ENCODE peak calls at places on chromosomes 7 and 10, in ten cellular contexts. D, Y, C, W, L, A, N, J, T and X are unnamed samples.

GRCh38 chr10:100287756-100288155 is 1.3 kb upstream of the BLOC1S2 start:
- DNase-seq in C (no peak), W (no peak), D (no peak), J (no peak), A (no peak), Y (no peak), L (no peak), N (no peak), T (no peak), X (no peak)

GRCh38 chr10:230758-231157 is 95.5 kb downstream of the ZMYND11 start:
- DNase-seq in C (no peak), A (no peak), J (no peak), Y (no peak), T (no peak), D (no peak), N (peak; percentile 8), W (no peak), L (no peak), X (no peak)

GRCh38 chr10:82318533-82318932 is 443.5 kb downstream of the NRG3 start:
- DNase-seq in N (no peak), A (no peak), J (no peak), L (no peak), D (no peak), Y (no peak), W (no peak), C (no peak), T (no peak), X (no peak)

GRCh38 chr7:40570218-40570617 is 435.4 kb downstream of the SUGCT start:
- DNase-seq in Y (no peak), A (no peak), D (no peak), W (no peak), C (no peak), J (peak; percentile 27), L (no peak), T (no peak), N (no peak), X (no peak)

GRCh38 chr7:116672596-116673503 is 854 bp downstream of the MET start:
- DNase-seq in C (peak; percentile 13), N (no peak), A (peak; percentile 23), Y (no peak), J (peak; percentile 16), T (peak; percentile 29), D (no peak), W (peak; percentile 67), L (no peak), X (no peak)

GRCh38 chr10:105063796-105064195 is 422.7 kb downstream of the SORCS3 start:
- DNase-seq in J (no peak), L (no peak), Y (no peak), T (no peak), N (peak; percentile 2), D (peak; percentile 28), C (peak; percentile 1), A (peak; percentile 72), W (no peak), X (peak; percentile 33)

GRCh38 chr10:89118091-89118490 is 89.0 kb downstream of the CH25H start:
- DNase-seq in Y (peak; percentile 38), C (peak; percentile 23), L (no peak), T (no peak), A (no peak), D (no peak), J (peak; percentile 35), W (no peak), N (peak; percentile 47), X (no peak)

GRCh38 chr10:69869291-69869841 is 67.7 kb downstream of the COL13A1 start:
- DNase-seq in A (no peak), Y (peak; percentile 59), L (no peak), J (peak; percentile 67), N (peak; percentile 56), W (no peak), T (no peak), C (peak; percentile 87), D (no peak), X (no peak)

DNA sequence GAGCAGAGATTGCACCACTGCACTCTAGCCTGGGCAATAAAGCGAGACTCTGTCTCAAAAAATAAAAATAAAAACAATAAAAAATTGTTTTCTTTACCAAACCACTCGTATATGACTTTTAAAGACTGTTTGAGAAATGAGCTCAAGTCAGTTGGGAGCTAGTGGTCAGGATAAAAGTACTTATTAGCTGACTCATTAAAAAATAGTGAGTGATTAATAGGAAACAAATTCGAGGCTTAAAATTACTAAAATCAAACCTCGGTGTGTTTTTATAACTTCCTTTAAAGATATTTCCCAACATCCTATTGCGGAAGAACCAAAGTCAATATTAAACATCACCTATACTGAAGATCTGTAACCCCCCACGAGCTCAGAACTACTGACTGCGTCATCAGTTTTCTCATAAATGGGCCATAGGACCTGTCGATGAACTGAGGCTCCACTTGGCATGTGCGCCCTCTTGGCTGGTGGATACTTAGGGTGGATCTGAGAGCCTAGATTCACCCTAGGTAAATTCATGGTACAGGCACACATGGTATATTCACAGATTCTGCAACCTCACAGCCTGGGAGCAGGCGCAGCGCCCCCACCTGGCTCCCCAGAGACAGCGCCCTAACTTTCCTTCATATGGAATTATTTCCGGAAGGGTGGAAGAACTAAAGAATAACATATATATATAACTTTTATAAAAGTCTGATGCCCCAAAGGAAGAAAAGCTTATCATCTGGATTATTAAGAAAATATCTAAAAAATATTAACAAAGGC is 9.2 kb downstream of the MKI67 start:
- DNase-seq in L (no peak), C (no peak), A (peak; percentile 28), Y (no peak), D (no peak), W (no peak), N (no peak), T (no peak), J (no peak), X (no peak)
- TF ChIP-seq CTCF in L (no peak), C (peak; percentile 3), A (peak; percentile 60), Y (peak; percentile 10), D (no peak), W (no peak), N (no peak), T (no peak), J (peak; percentile 31), X (peak; percentile 38)

DNA sequence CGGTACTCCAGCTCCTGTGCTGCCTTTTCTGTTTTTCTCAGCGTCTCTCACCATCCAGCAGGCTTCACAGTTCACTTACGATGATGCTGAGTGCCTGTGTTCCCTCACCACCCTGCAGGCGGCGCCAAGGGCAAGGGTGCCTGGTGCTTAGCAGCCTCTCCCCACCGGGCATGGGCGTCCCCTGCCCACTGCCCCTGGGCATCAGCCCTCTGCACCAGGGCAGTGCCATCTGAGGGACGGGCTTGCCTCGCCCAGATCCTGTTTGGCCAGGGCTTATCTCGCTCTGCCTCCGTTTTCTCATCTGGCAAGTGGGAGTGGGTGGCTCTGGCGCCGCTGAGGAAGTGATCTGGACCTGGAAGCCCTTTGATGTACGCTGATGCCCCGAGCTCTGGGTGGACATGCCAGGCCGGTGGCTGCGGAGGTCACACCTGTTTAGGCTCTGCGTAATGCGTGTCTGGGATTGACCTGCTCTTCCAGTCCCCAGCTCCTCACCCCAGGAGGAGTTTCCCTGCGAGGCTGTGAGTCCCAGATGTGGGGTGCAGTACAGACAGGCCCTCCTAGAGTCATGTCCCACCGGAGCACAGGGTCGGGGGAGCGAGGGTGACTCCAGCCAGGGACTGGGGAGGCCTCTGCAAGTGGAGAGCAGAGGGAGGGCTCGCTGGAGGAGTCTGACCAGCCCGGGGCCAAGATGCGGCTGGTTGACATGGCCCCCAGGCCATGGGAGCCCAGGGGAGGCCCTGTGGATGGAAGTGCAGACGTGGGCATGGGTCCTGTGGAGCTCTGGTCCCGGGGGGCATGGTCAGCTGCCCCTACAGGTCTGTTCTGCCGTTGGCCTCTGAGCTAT is 11.8 kb downstream of the TTYH3 start:
- DNase-seq in T (no peak), W (no peak), A (peak; percentile 57), L (no peak), N (no peak), Y (no peak), C (no peak), D (no peak), J (no peak), X (no peak)
- TF ChIP-seq CTCF in T (no peak), W (no peak), A (no peak), L (no peak), N (no peak), Y (peak; percentile 5), C (peak; percentile 23), D (peak; percentile 12), J (peak; percentile 25), X (no peak)

GRCh38 chr7:26090927-26091519 is 61.0 kb upstream of the NFE2L3 start:
- DNase-seq in W (no peak), J (peak; percentile 82), A (no peak), C (peak; percentile 81), D (peak; percentile 54), N (peak; percentile 59), T (no peak), L (no peak), Y (peak; percentile 41), X (no peak)
- TF ChIP-seq CTCF in W (peak; percentile 33), J (peak; percentile 71), A (peak; percentile 26), C (peak; percentile 82), D (peak; percentile 33), N (peak; percentile 82), T (peak; percentile 45), L (peak; percentile 92), Y (peak; percentile 77), X (peak; percentile 76)

GRCh38 chr7:8441602-8442294 is 8.3 kb downstream of the NXPH1 start:
- DNase-seq in Y (no peak), L (no peak), J (no peak), T (no peak), N (no peak), D (no peak), A (peak; percentile 44), C (no peak), W (no peak), X (no peak)

GRCh38 chr7:8441106-8441590 is 7.7 kb downstream of the NXPH1 start:
- DNase-seq in N (no peak), Y (no peak), J (no peak), W (no peak), L (no peak), C (no peak), A (peak; percentile 15), D (no peak), T (no peak), X (no peak)

GRCh38 chr7:8442814-8443304 is 9.4 kb downstream of the NXPH1 start:
- DNase-seq in L (peak; percentile 15), N (no peak), J (peak; percentile 42), T (peak; percentile 39), A (peak; percentile 94), W (no peak), Y (no peak), D (peak; percentile 51), C (peak; percentile 38), X (peak; percentile 84)

GRCh38 chr7:8442295-8442813 is 8.9 kb downstream of the NXPH1 start:
- DNase-seq in D (no peak), L (no peak), Y (no peak), C (no peak), N (no peak), T (no peak), J (no peak), A (no peak), W (no peak), X (no peak)

DNA sequence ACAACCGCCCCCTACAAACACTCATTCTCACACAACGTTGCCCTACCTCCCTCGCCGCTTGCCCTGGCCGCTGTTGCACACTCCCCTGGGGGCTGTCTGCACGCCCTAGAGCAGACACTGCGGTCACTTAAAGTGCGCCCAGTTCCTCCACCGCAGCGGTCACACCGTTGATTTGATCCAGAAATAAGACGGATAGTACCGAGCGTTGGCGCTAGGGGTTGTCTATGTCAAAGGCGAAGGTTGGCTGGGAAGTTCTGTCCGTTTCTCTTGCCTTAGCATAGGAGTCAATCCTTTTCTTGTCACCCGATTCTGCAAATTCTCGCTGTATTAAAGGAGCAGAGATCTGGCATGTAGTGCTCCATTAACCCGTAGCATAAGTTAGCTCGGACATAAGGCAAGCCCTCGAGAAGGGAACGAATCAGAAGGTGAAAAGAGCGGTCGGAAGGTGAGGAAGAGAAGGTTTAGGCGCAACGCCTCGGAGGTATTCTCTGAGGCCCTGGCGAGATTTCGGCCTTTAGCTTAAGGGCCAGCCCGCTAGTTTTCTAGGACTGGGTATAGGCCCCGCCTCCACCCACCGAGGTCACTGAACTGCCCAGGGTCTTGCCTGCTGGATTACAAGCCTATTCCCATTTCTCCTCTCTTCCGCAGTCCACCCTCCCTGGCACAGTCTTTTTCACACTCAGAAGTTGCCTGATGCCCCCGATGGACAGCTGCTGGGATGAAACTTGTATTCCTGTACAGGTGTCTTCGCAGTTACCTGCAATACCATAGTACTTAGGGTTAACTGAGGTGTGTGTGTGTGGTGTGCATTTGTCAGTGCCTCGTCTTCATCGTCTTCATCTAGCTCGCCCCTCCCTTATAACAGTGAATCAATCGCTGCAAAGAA is 10.7 kb downstream of the NXPH1 start:
- DNase-seq in L (no peak), A (peak; percentile 75), W (no peak), C (no peak), D (no peak), Y (no peak), J (no peak), N (no peak), T (no peak), X (peak; percentile 34)
- TF ChIP-seq CTCF in L (no peak), A (peak; percentile 20), W (no peak), C (no peak), D (no peak), Y (no peak), J (no peak), N (no peak), T (no peak), X (peak; percentile 49)